ENCODE peak calls at places on chromosomes 12 and 14, in four cellular contexts. H is A172, B is caudate nucleus, Q is T-helper 2 cell. T is an unnamed sample.

GRCh38 chr14:23483216-23483854 is 13.8 kb downstream of the NGDN start:
- DNase-seq in H (no peak), B (peak; percentile 51), Q (no peak), T (no peak)

GRCh38 chr12:100793182-100793581 is 1.4 kb upstream of the ANO4 start:
- DNase-seq in H (peak; percentile 33), B (no peak), Q (no peak), T (no peak)

GRCh38 chr12:24138041-24138440 is 188.6 kb upstream of the SOX5 start:
- DNase-seq in H (no peak), B (no peak), Q (no peak), T (no peak)

GRCh38 chr14:80388980-80389711 is 177.8 kb upstream of the DIO2 start:
- DNase-seq in H (peak; percentile 83), B (no peak), Q (no peak), T (no peak)

GRCh38 chr12:153080-153746 is 60.7 kb downstream of the SLC6A12 start:
- DNase-seq in H (peak; percentile 14), B (no peak), Q (peak; percentile 10), T (peak; percentile 28)

GRCh38 chr12:124497039-124497438 is 70.4 kb downstream of the NCOR2 start:
- DNase-seq in H (no peak), B (no peak), Q (no peak), T (no peak)

GRCh38 chr12:109741970-109742372 is 28.3 kb downstream of the FAM222A start:
- DNase-seq in H (no peak), B (no peak), Q (no peak), T (no peak)

GRCh38 chr14:101173698-101174521 is 270.4 kb upstream of the RTL1 start:
- DNase-seq in H (no peak), B (no peak), Q (no peak), T (no peak)

GRCh38 chr14:49586673-49587460 is 687 bp upstream of the RPS29 start:
- DNase-seq in H (peak; percentile 65), B (peak; percentile 36), Q (peak; percentile 22), T (peak; percentile 74)

GRCh38 chr12:24625103-24625502 is 323.8 kb downstream of the BCAT1 start:
- DNase-seq in H (no peak), B (no peak), Q (no peak), T (peak; percentile 11)

GRCh38 chr14:68369289-68369925 is 423.5 kb downstream of the ZFP36L1 start:
- DNase-seq in H (no peak), B (no peak), Q (no peak), T (no peak)

GRCh38 chr14:38336298-38336697 is 80.4 kb upstream of the CLEC14A start:
- DNase-seq in H (no peak), B (no peak), Q (no peak), T (no peak)

GRCh38 chr12:68514807-68515411 is 95.8 kb upstream of the RAP1B start:
- DNase-seq in H (no peak), B (no peak), Q (no peak), T (no peak)

GRCh38 chr14:104927432-104927816 is 2.7 kb downstream of the PLD4 start:
- DNase-seq in H (no peak), B (no peak), Q (no peak), T (no peak)

GRCh38 chr12:14981049-14981448 is 8.2 kb downstream of the PDE6H start:
- DNase-seq in H (no peak), B (no peak), Q (no peak), T (no peak)